ENCODE peak calls at places on chromosome 19, in five cellular contexts. O, V, P, K and G are unnamed samples.

GRCh38 chr19:13652810-13653590 is 111.3 kb upstream of the MRI1 start:
- DNase-seq in O (peak), V (no peak), P (no peak), K (no peak), G (no peak)

GRCh38 chr19:55432355-55432959 is 10.6 kb downstream of the SHISA7 start:
- DNase-seq in O (no peak), V (no peak), P (no peak), K (no peak), G (no peak)

GRCh38 chr19:43575955-43576451 is 402 bp downstream of the PINLYP start:
- DNase-seq in O (no peak), V (no peak), P (no peak), K (no peak), G (no peak)

GRCh38 chr19:53868091-53868891 is 608 bp downstream of the MYADM start:
- DNase-seq in O (peak), V (no peak), P (no peak), K (no peak), G (no peak)

GRCh38 chr19:51473009-51473707 is 5.2 kb upstream of the CEACAM18 start:
- DNase-seq in O (peak), V (peak), P (peak), K (peak), G (peak)

GRCh38 chr19:15141143-15141542 is 33.9 kb downstream of the SYDE1 start:
- DNase-seq in O (no peak), V (no peak), P (no peak), K (no peak), G (no peak)

GRCh38 chr19:12913871-12914690 is 5.0 kb downstream of the SYCE2 start:
- DNase-seq in O (no peak), V (no peak), P (no peak), K (no peak), G (no peak)

GRCh38 chr19:48970923-48971395 is 5.8 kb downstream of the FTL start:
- DNase-seq in O (peak), V (no peak), P (peak), K (peak), G (no peak)

GRCh38 chr19:5983367-5983955 is 5.5 kb upstream of the RANBP3 start:
- DNase-seq in O (no peak), V (no peak), P (no peak), K (no peak), G (no peak)

GRCh38 chr19:13057744-13058143 is 44.9 kb downstream of the LYL1 start:
- DNase-seq in O (no peak), V (no peak), P (no peak), K (no peak), G (no peak)

GRCh38 chr19:54164369-54165068 is 5.0 kb upstream of the LENG1 start:
- DNase-seq in O (peak), V (no peak), P (no peak), K (peak), G (no peak)

GRCh38 chr19:49337267-49338022 is 2.2 kb downstream of the CD37 start:
- DNase-seq in O (no peak), V (no peak), P (no peak), K (no peak), G (no peak)

GRCh38 chr19:56091751-56092546 is 29.1 kb downstream of the ZNF787 start:
- DNase-seq in O (no peak), V (no peak), P (no peak), K (no peak), G (no peak)

GRCh38 chr19:39126312-39126561 is 651 bp downstream of the PAK4 start:
- DNase-seq in O (no peak), V (no peak), P (no peak), K (no peak), G (no peak)

GRCh38 chr19:4361152-4362037 is 18.0 kb downstream of the MPND start:
- DNase-seq in O (no peak), V (no peak), P (no peak), K (no peak), G (no peak)

GRCh38 chr19:13952154-13953020 is at the start of gene DCAF15:
- DNase-seq in O (peak), V (peak), P (peak), K (peak), G (peak)

GRCh38 chr19:36891768-36892357 is 24.2 kb downstream of the ZNF829 start:
- DNase-seq in O (no peak), V (no peak), P (no peak), K (no peak), G (no peak)

GRCh38 chr19:10618846-10619245 is 6.5 kb upstream of the SLC44A2 start:
- DNase-seq in O (no peak), V (no peak), P (no peak), K (no peak), G (no peak)

GRCh38 chr19:2173841-2174577 is 10.3 kb downstream of the DOT1L start:
- DNase-seq in O (no peak), V (no peak), P (no peak), K (no peak), G (no peak)

GRCh38 chr19:6963937-6964336 is 57.3 kb downstream of the MBD3L2B start:
- DNase-seq in O (peak), V (no peak), P (peak), K (no peak), G (no peak)

GRCh38 chr19:2315818-2316353 is 7.9 kb upstream of the LINGO3 start:
- DNase-seq in O (peak), V (no peak), P (no peak), K (no peak), G (no peak)

GRCh38 chr19:3494559-3494958 is 5.9 kb downstream of the DOHH start:
- DNase-seq in O (no peak), V (no peak), P (no peak), K (no peak), G (no peak)

GRCh38 chr19:19115954-19116353 is 22.3 kb downstream of the TMEM161A start:
- DNase-seq in O (peak), V (no peak), P (peak), K (no peak), G (peak)

GRCh38 chr19:4134351-4134750 is 10.4 kb upstream of the MAP2K2 start:
- DNase-seq in O (no peak), V (no peak), P (no peak), K (no peak), G (no peak)

GRCh38 chr19:13796301-13797057 is 1.2 kb downstream of the ZSWIM4 start:
- DNase-seq in O (peak), V (no peak), P (no peak), K (peak), G (no peak)

GRCh38 chr19:47797996-47798903 is 6.1 kb downstream of the TPRX1 start:
- DNase-seq in O (no peak), V (no peak), P (no peak), K (no peak), G (no peak)

GRCh38 chr19:38424272-38424671 is 1.7 kb downstream of the RASGRP4 start:
- DNase-seq in O (no peak), V (no peak), P (no peak), K (no peak), G (no peak)

GRCh38 chr19:13781547-13781946 is 7.3 kb downstream of the C19orf53 start:
- DNase-seq in O (peak), V (no peak), P (no peak), K (peak), G (no peak)

GRCh38 chr19:32748497-32748896 is 28.9 kb downstream of the TDRD12 start:
- DNase-seq in O (peak), V (no peak), P (no peak), K (no peak), G (no peak)

GRCh38 chr19:4089400-4089908 is 22.8 kb upstream of the ZBTB7A start:
- DNase-seq in O (no peak), V (no peak), P (no peak), K (no peak), G (no peak)

GRCh38 chr19:57302020-57302465 is 18.2 kb upstream of the ZNF543 start:
- DNase-seq in O (peak), V (peak), P (no peak), K (peak), G (no peak)

GRCh38 chr19:18494267-18494607 is 27.6 kb downstream of the ELL start:
- DNase-seq in O (no peak), V (no peak), P (no peak), K (no peak), G (no peak)

GRCh38 chr19:56639217-56639616 is 3.7 kb upstream of the SMIM17 start:
- DNase-seq in O (peak), V (no peak), P (no peak), K (no peak), G (no peak)